ENCODE peak calls at places on chromosomes 6 and 20, in eight cellular contexts. M, K, N, X, R, J, V and I are unnamed samples.

GRCh38 chr6:96499781-96500180 is 21.8 kb upstream of the UFL1 start:
- DNase-seq in M (peak), K (no peak), N (peak), X (no peak), R (no peak), J (no peak), V (no peak), I (no peak)

GRCh38 chr6:152124432-152125074 is 317.1 kb downstream of the ESR1 start:
- DNase-seq in M (no peak), K (peak), N (peak), X (no peak), R (peak), J (no peak), V (peak), I (peak)

GRCh38 chr20:30594112-30594511 is 663.4 kb upstream of the DEFB115 start:
- DNase-seq in M (no peak), K (no peak), N (no peak), X (no peak), R (no peak), J (no peak), V (no peak), I (no peak)

GRCh38 chr20:51176846-51177245 is 153.9 kb upstream of the KCNG1 start:
- DNase-seq in M (no peak), K (no peak), N (no peak), X (no peak), R (no peak), J (no peak), V (no peak), I (no peak)

GRCh38 chr6:53793318-53793975 is 1.4 kb upstream of the LRRC1 start:
- DNase-seq in M (peak), K (peak), N (peak), X (no peak), R (peak), J (peak), V (peak), I (peak)

GRCh38 chr6:73258721-73259120 is 4.3 kb downstream of the KHDC1 start:
- DNase-seq in M (no peak), K (no peak), N (no peak), X (no peak), R (no peak), J (no peak), V (no peak), I (no peak)

GRCh38 chr20:21396921-21397340 is 395 bp downstream of the NKX2-4 start:
- DNase-seq in M (no peak), K (no peak), N (no peak), X (no peak), R (no peak), J (no peak), V (no peak), I (peak)

GRCh38 chr6:55069132-55069781 is 105.1 kb upstream of the HCRTR2 start:
- DNase-seq in M (peak), K (peak), N (peak), X (no peak), R (peak), J (peak), V (peak), I (peak)

GRCh38 chr20:46937827-46938226 is 43.2 kb downstream of the EYA2 start:
- DNase-seq in M (no peak), K (no peak), N (no peak), X (no peak), R (no peak), J (no peak), V (no peak), I (no peak)

GRCh38 chr20:62241501-62241900 is 3.2 kb downstream of the OSBPL2 start:
- DNase-seq in M (no peak), K (no peak), N (no peak), X (no peak), R (no peak), J (peak), V (no peak), I (no peak)

GRCh38 chr20:61655591-61655990 is 403.5 kb downstream of the CDH4 start:
- DNase-seq in M (no peak), K (no peak), N (no peak), X (no peak), R (no peak), J (no peak), V (no peak), I (no peak)

GRCh38 chr20:40962733-40963504 is 65.7 kb upstream of the TOP1 start:
- DNase-seq in M (peak), K (peak), N (peak), X (peak), R (no peak), J (peak), V (peak), I (peak)

GRCh38 chr6:155187994-155188706 is 75.7 kb upstream of the CLDN20 start:
- DNase-seq in M (no peak), K (no peak), N (no peak), X (no peak), R (no peak), J (no peak), V (peak), I (no peak)

GRCh38 chr6:109308018-109308492 is 74.2 kb downstream of the CD164 start:
- DNase-seq in M (no peak), K (no peak), N (no peak), X (no peak), R (peak), J (peak), V (peak), I (no peak)

GRCh38 chr6:136525586-136526195 is 24.5 kb downstream of the MAP7 start:
- DNase-seq in M (no peak), K (no peak), N (no peak), X (no peak), R (no peak), J (no peak), V (no peak), I (no peak)

GRCh38 chr6:57254055-57254717 is 32.1 kb upstream of the RAB23 start:
- DNase-seq in M (no peak), K (no peak), N (no peak), X (no peak), R (no peak), J (no peak), V (no peak), I (no peak)

GRCh38 chr20:12594410-12595130 is 414.2 kb upstream of the SPTLC3 start:
- DNase-seq in M (no peak), K (no peak), N (no peak), X (no peak), R (no peak), J (no peak), V (peak), I (peak)

GRCh38 chr20:14307956-14308355 is 29.5 kb downstream of the FLRT3 start:
- DNase-seq in M (no peak), K (no peak), N (no peak), X (no peak), R (no peak), J (no peak), V (no peak), I (no peak)

GRCh38 chr20:46056970-46057855 is 28.2 kb downstream of the SLC12A5 start:
- DNase-seq in M (peak), K (no peak), N (no peak), X (peak), R (no peak), J (no peak), V (no peak), I (peak)

GRCh38 chr20:35478804-35479472 is 23.5 kb downstream of the CEP250 start:
- DNase-seq in M (peak), K (no peak), N (peak), X (no peak), R (no peak), J (no peak), V (no peak), I (peak)

GRCh38 chr20:1975251-1975650 is 18.6 kb downstream of the PDYN start:
- DNase-seq in M (no peak), K (no peak), N (no peak), X (no peak), R (no peak), J (no peak), V (no peak), I (no peak)

GRCh38 chr20:18506744-18507143 is 996 bp upstream of the SEC23B start:
- DNase-seq in M (no peak), K (no peak), N (no peak), X (no peak), R (no peak), J (no peak), V (no peak), I (no peak)

GRCh38 chr6:159943101-159943632 is 25.7 kb upstream of the IGF2R start:
- DNase-seq in M (no peak), K (no peak), N (no peak), X (peak), R (no peak), J (no peak), V (no peak), I (no peak)

GRCh38 chr6:70236304-70236703 is 66.6 kb downstream of the COL9A1 start:
- DNase-seq in M (no peak), K (no peak), N (no peak), X (no peak), R (no peak), J (no peak), V (no peak), I (no peak)

GRCh38 chr6:147154454-147154853 is 49.8 kb upstream of the STXBP5 start:
- DNase-seq in M (no peak), K (no peak), N (no peak), X (no peak), R (no peak), J (no peak), V (peak), I (no peak)

GRCh38 chr6:107712523-107713213 is 111.4 kb downstream of the SCML4 start:
- DNase-seq in M (peak), K (no peak), N (peak), X (no peak), R (peak), J (no peak), V (no peak), I (no peak)

GRCh38 chr6:35258858-35259193 is 709 bp upstream of the ZNF76 start:
- DNase-seq in M (no peak), K (peak), N (no peak), X (peak), R (no peak), J (peak), V (no peak), I (no peak)

GRCh38 chr6:88586371-88587157 is 376.9 kb downstream of the RNGTT start:
- DNase-seq in M (no peak), K (no peak), N (no peak), X (no peak), R (no peak), J (no peak), V (peak), I (no peak)

GRCh38 chr6:44712353-44713147 is 325.0 kb downstream of the CDC5L start:
- DNase-seq in M (no peak), K (no peak), N (no peak), X (no peak), R (no peak), J (no peak), V (no peak), I (peak)

GRCh38 chr6:163863565-163863964 is 449.0 kb downstream of the QKI start:
- DNase-seq in M (no peak), K (no peak), N (no peak), X (no peak), R (no peak), J (no peak), V (no peak), I (no peak)

GRCh38 chr6:42453027-42453648 is 1.4 kb upstream of the TRERF1 start:
- DNase-seq in M (peak), K (peak), N (peak), X (peak), R (peak), J (peak), V (peak), I (peak)

GRCh38 chr6:150905769-150906168 is 40.3 kb downstream of the MTHFD1L start:
- DNase-seq in M (no peak), K (no peak), N (no peak), X (no peak), R (no peak), J (no peak), V (no peak), I (peak)

GRCh38 chr6:150719099-150719767 is 119.5 kb downstream of the PLEKHG1 start:
- DNase-seq in M (no peak), K (no peak), N (no peak), X (no peak), R (no peak), J (no peak), V (peak), I (peak)

GRCh38 chr6:37608587-37608986 is 89.1 kb downstream of the MDGA1 start:
- DNase-seq in M (no peak), K (no peak), N (no peak), X (no peak), R (no peak), J (no peak), V (no peak), I (no peak)

GRCh38 chr20:1710484-1710883 is 52.9 kb upstream of the SIRPG start:
- DNase-seq in M (no peak), K (no peak), N (no peak), X (no peak), R (no peak), J (no peak), V (no peak), I (no peak)

GRCh38 chr6:36752187-36752885 is 54.7 kb downstream of the RAB44 start:
- DNase-seq in M (no peak), K (no peak), N (peak), X (no peak), R (no peak), J (peak), V (peak), I (no peak)

GRCh38 chr6:96939019-96939805 is 14.7 kb downstream of the KLHL32 start:
- DNase-seq in M (no peak), K (peak), N (no peak), X (no peak), R (no peak), J (no peak), V (peak), I (no peak)

GRCh38 chr6:17585766-17586502 is 14.2 kb upstream of the FAM8A1 start:
- DNase-seq in M (no peak), K (peak), N (peak), X (no peak), R (no peak), J (no peak), V (peak), I (no peak)

DNA sequence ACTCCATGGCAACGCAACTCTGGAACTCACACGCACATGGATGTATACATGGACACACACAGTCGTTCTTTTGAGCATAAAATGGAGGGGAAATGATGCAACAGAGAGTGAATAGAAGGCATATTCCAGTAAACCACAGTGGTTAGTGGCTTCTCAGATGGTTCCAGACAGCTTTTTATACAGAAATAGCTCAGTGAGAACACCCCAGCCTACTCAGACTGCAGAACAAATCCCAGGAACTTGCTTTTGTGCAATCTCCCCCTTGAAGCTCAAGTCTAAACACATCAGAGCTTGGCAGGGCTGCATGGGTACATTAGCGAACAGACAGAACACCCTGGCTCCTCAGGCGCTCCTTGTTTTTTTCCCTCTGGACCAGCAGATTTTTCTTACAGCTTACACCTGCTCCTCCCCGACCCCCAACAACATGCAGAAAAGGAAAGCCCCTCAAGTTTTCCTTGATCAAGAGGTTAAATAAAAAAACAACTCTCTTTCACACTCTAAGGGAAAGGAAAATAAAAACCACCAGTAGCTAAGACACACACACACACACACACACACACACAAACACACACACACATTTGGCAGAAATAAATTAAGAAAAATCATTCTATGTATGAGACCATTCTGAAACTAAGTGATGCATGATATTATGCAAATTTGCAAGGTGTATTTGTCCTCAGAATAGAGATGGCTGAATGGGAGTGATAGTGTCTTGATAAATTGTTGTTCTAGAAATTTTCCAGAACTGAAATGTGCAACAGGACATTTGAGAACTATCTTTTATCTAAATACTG is 51.2 kb upstream of the RANBP9 start:
- DNase-seq in M (peak), K (no peak), N (peak), X (no peak), R (peak), J (no peak), V (no peak), I (no peak)
- H3K27ac ChIP-seq in M (peak), K (no peak), N (no peak), X (no peak), R (peak), J (peak), V (no peak), I (no peak)

GRCh38 chr6:170291271-170292110 is 613 bp upstream of the DLL1 start:
- DNase-seq in M (peak), K (no peak), N (peak), X (peak), R (no peak), J (peak), V (peak), I (peak)

GRCh38 chr6:170288091-170288631 is 2.7 kb downstream of the DLL1 start:
- DNase-seq in M (no peak), K (no peak), N (no peak), X (no peak), R (no peak), J (no peak), V (no peak), I (no peak)

GRCh38 chr6:170289108-170289931 is 1.6 kb downstream of the DLL1 start:
- DNase-seq in M (no peak), K (no peak), N (no peak), X (no peak), R (no peak), J (no peak), V (no peak), I (no peak)

GRCh38 chr6:170290306-170291128 is at the start of gene DLL1:
- DNase-seq in M (peak), K (no peak), N (no peak), X (peak), R (no peak), J (peak), V (peak), I (peak)

GRCh38 chr6:170289971-170290305 is 940 bp downstream of the DLL1 start:
- DNase-seq in M (no peak), K (no peak), N (no peak), X (no peak), R (no peak), J (no peak), V (no peak), I (no peak)
- H3K27ac ChIP-seq in M (no peak), K (no peak), N (no peak), X (peak), R (no peak), J (peak), V (no peak), I (peak)

GRCh38 chr20:58179432-58180099 is 48.9 kb downstream of the ANKRD60 start:
- DNase-seq in M (peak), K (no peak), N (peak), X (peak), R (no peak), J (peak), V (peak), I (peak)

GRCh38 chr20:58182521-58183140 is 45.8 kb downstream of the ANKRD60 start:
- DNase-seq in M (no peak), K (no peak), N (no peak), X (no peak), R (no peak), J (no peak), V (no peak), I (no peak)

GRCh38 chr20:58177799-58178198 is 50.7 kb downstream of the ANKRD60 start:
- DNase-seq in M (peak), K (no peak), N (no peak), X (no peak), R (no peak), J (no peak), V (no peak), I (no peak)

GRCh38 chr20:58175836-58176235 is 52.6 kb downstream of the ANKRD60 start:
- DNase-seq in M (no peak), K (no peak), N (no peak), X (no peak), R (no peak), J (no peak), V (no peak), I (no peak)

DNA sequence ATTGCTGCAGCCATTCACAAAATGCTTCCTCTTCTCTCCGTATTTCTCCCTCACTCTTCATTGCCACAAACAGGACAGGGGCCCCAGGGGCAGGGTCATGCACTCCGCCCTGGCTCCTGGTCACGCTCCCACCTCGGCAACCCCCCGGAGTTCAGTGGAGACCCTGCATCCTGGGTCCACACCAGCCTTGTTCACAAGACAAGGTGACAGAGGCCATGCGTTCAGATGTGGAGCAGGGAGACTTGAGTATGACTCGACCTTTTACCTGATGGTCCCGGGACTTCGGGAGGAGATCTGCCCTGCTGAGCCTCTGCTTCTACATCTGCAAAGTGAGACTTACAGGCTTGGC is 49.4 kb downstream of the ANKRD60 start:
- DNase-seq in M (no peak), K (no peak), N (no peak), X (no peak), R (no peak), J (no peak), V (no peak), I (no peak)
- H3K27ac ChIP-seq in M (no peak), K (no peak), N (no peak), X (no peak), R (no peak), J (no peak), V (peak), I (peak)

GRCh38 chr6:32622545-32623401 is 14.4 kb upstream of the HLA-DQA1 start:
- DNase-seq in M (peak), K (no peak), N (peak), X (no peak), R (no peak), J (no peak), V (peak), I (no peak)

GRCh38 chr6:32625137-32625536 is 12.1 kb upstream of the HLA-DQA1 start:
- DNase-seq in M (no peak), K (no peak), N (no peak), X (no peak), R (no peak), J (no peak), V (no peak), I (no peak)

GRCh38 chr6:32621372-32621771 is 15.8 kb upstream of the HLA-DQA1 start:
- DNase-seq in M (no peak), K (no peak), N (no peak), X (no peak), R (no peak), J (no peak), V (no peak), I (no peak)

GRCh38 chr6:32624565-32624964 is 12.6 kb upstream of the HLA-DQA1 start:
- DNase-seq in M (no peak), K (no peak), N (no peak), X (no peak), R (no peak), J (no peak), V (no peak), I (no peak)

DNA sequence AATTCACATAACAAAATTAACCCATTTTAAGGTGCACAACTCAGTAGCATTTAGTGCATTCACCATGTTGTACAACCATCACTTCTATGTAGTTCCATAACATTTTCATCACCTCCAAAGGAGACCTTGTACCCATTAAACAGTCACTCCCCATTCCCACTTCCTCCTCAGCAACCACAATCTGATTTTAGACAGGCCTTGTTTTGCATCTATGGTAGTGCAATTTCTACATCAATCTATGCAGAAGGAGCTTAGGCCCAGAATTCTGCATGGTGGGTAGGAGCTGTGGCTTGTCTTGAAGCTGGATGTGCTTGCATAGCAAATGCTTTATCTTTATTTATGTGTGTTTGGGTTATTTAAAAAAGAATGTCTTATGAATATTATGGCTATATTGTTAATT is 13.5 kb upstream of the HLA-DQA1 start:
- DNase-seq in M (no peak), K (no peak), N (no peak), X (no peak), R (no peak), J (no peak), V (no peak), I (no peak)
- H3K27ac ChIP-seq in M (no peak), K (no peak), N (peak), X (no peak), R (no peak), J (no peak), V (no peak), I (no peak)

GRCh38 chr6:32615885-32616532 is 21.2 kb upstream of the HLA-DQA1 start:
- DNase-seq in M (no peak), K (no peak), N (no peak), X (no peak), R (no peak), J (no peak), V (no peak), I (no peak)

GRCh38 chr6:32613475-32613874 is 23.7 kb upstream of the HLA-DQA1 start:
- DNase-seq in M (no peak), K (no peak), N (no peak), X (no peak), R (no peak), J (no peak), V (no peak), I (no peak)

GRCh38 chr6:32614366-32615081 is 22.7 kb upstream of the HLA-DQA1 start:
- DNase-seq in M (no peak), K (no peak), N (no peak), X (no peak), R (no peak), J (no peak), V (no peak), I (no peak)

GRCh38 chr6:32617751-32618150 is 19.5 kb upstream of the HLA-DQA1 start:
- DNase-seq in M (no peak), K (no peak), N (no peak), X (no peak), R (no peak), J (no peak), V (no peak), I (no peak)
- H3K27ac ChIP-seq in M (no peak), K (no peak), N (no peak), X (no peak), R (no peak), J (no peak), V (no peak), I (no peak)